ENCODE peak calls at places on chromosomes 3 and 15, in eight cellular contexts. B, V, L, R, P, J, U and D are unnamed samples.

GRCh38 chr3:149618151-149619123 is 39.4 kb downstream of the WWTR1 start:
- DNase-seq in B (no peak), V (no peak), L (no peak), R (peak), P (no peak), J (no peak), U (no peak), D (no peak)

GRCh38 chr3:101077361-101078011 is 84.3 kb upstream of the ABI3BP start:
- DNase-seq in B (no peak), V (no peak), L (no peak), R (no peak), P (no peak), J (no peak), U (no peak), D (no peak)

GRCh38 chr15:72118400-72118978 is at the start of gene SENP8:
- DNase-seq in B (peak), V (peak), L (no peak), R (no peak), P (no peak), J (peak), U (no peak), D (no peak)

GRCh38 chr3:179063945-179064560 is 7.6 kb downstream of the ZMAT3 start:
- DNase-seq in B (no peak), V (no peak), L (no peak), R (no peak), P (no peak), J (no peak), U (no peak), D (no peak)

GRCh38 chr3:185527364-185527763 is 25.0 kb downstream of the LIPH start:
- DNase-seq in B (no peak), V (no peak), L (peak), R (no peak), P (peak), J (no peak), U (no peak), D (no peak)

GRCh38 chr3:70753572-70753971 is 441.1 kb upstream of the MDFIC2 start:
- DNase-seq in B (no peak), V (no peak), L (no peak), R (peak), P (no peak), J (no peak), U (no peak), D (no peak)

GRCh38 chr3:188489639-188490405 is 335.9 kb downstream of the LPP start:
- DNase-seq in B (no peak), V (no peak), L (no peak), R (no peak), P (no peak), J (no peak), U (no peak), D (no peak)

GRCh38 chr3:159265705-159266104 is 463.9 kb downstream of the MFSD1 start:
- DNase-seq in B (no peak), V (no peak), L (no peak), R (no peak), P (no peak), J (peak), U (no peak), D (no peak)

GRCh38 chr15:59609730-59610712 is 1.6 kb upstream of the GCNT3 start:
- DNase-seq in B (no peak), V (no peak), L (no peak), R (no peak), P (no peak), J (no peak), U (no peak), D (no peak)

GRCh38 chr15:68365140-68365745 is 66.7 kb downstream of the ITGA11 start:
- DNase-seq in B (no peak), V (no peak), L (no peak), R (peak), P (no peak), J (no peak), U (no peak), D (no peak)

GRCh38 chr3:156751461-156752025 is 74.6 kb upstream of the LEKR1 start:
- DNase-seq in B (peak), V (no peak), L (no peak), R (peak), P (no peak), J (peak), U (no peak), D (no peak)

GRCh38 chr3:188041193-188041592 is 112.8 kb upstream of the LPP start:
- DNase-seq in B (no peak), V (no peak), L (no peak), R (no peak), P (no peak), J (no peak), U (no peak), D (no peak)

GRCh38 chr3:47011371-47011770 is 31.9 kb downstream of the NBEAL2 start:
- DNase-seq in B (no peak), V (no peak), L (no peak), R (no peak), P (no peak), J (no peak), U (no peak), D (peak)

GRCh38 chr15:38536201-38536676 is 28.4 kb downstream of the RASGRP1 start:
- DNase-seq in B (no peak), V (no peak), L (peak), R (no peak), P (no peak), J (no peak), U (no peak), D (no peak)

GRCh38 chr3:46574881-46575576 is 8.9 kb upstream of the LRRC2 start:
- DNase-seq in B (no peak), V (no peak), L (no peak), R (no peak), P (no peak), J (no peak), U (no peak), D (no peak)

GRCh38 chr3:120402257-120402656 is 48.5 kb downstream of the FSTL1 start:
- DNase-seq in B (no peak), V (no peak), L (no peak), R (no peak), P (no peak), J (no peak), U (no peak), D (no peak)

GRCh38 chr15:64209680-64210334 is 47.0 kb upstream of the PPIB start:
- DNase-seq in B (no peak), V (peak), L (no peak), R (no peak), P (peak), J (peak), U (peak), D (no peak)

GRCh38 chr3:61250784-61251173 is 473 bp downstream of the FHIT start:
- DNase-seq in B (no peak), V (peak), L (no peak), R (peak), P (peak), J (peak), U (peak), D (no peak)

GRCh38 chr3:66398228-66399025 is 102.4 kb downstream of the LRIG1 start:
- DNase-seq in B (no peak), V (no peak), L (no peak), R (no peak), P (no peak), J (no peak), U (no peak), D (peak)

GRCh38 chr15:42140383-42141070 is 15.9 kb downstream of the PLA2G4F start:
- DNase-seq in B (peak), V (no peak), L (no peak), R (no peak), P (no peak), J (no peak), U (no peak), D (peak)

GRCh38 chr3:155497930-155498647 is 204.6 kb upstream of the STRIT1 start:
- DNase-seq in B (no peak), V (no peak), L (no peak), R (no peak), P (peak), J (no peak), U (no peak), D (no peak)

GRCh38 chr3:13248640-13249039 is 171.5 kb downstream of the NUP210 start:
- DNase-seq in B (no peak), V (no peak), L (no peak), R (no peak), P (no peak), J (no peak), U (no peak), D (no peak)

GRCh38 chr3:127817331-127817821 is 4.9 kb downstream of the MGLL start:
- DNase-seq in B (no peak), V (no peak), L (no peak), R (no peak), P (peak), J (no peak), U (no peak), D (no peak)

GRCh38 chr15:48802867-48803266 is 8.0 kb downstream of the CEP152 start:
- DNase-seq in B (no peak), V (no peak), L (no peak), R (no peak), P (no peak), J (no peak), U (no peak), D (no peak)

GRCh38 chr15:33008284-33009011 is 186.1 kb downstream of the FMN1 start:
- DNase-seq in B (no peak), V (no peak), L (no peak), R (no peak), P (no peak), J (no peak), U (no peak), D (no peak)

GRCh38 chr15:93317772-93318171 is 228.8 kb upstream of the RGMA start:
- DNase-seq in B (no peak), V (no peak), L (no peak), R (no peak), P (no peak), J (no peak), U (no peak), D (no peak)

GRCh38 chr3:54819926-54820325 is 107.9 kb downstream of the LRTM1 start:
- DNase-seq in B (no peak), V (no peak), L (no peak), R (no peak), P (no peak), J (no peak), U (no peak), D (no peak)

GRCh38 chr15:52100807-52101206 is 11.8 kb downstream of the BCL2L10 start:
- DNase-seq in B (no peak), V (no peak), L (peak), R (no peak), P (peak), J (no peak), U (peak), D (peak)

GRCh38 chr3:172202797-172203196 is 163.4 kb downstream of the FNDC3B start:
- DNase-seq in B (no peak), V (no peak), L (no peak), R (no peak), P (no peak), J (no peak), U (no peak), D (no peak)

GRCh38 chr3:143901105-143901504 is 52.8 kb upstream of the SLC9A9 start:
- DNase-seq in B (no peak), V (no peak), L (no peak), R (no peak), P (no peak), J (no peak), U (no peak), D (no peak)

GRCh38 chr3:99794485-99794884 is 23.2 kb upstream of the CMSS1 start:
- DNase-seq in B (peak), V (no peak), L (no peak), R (no peak), P (no peak), J (no peak), U (no peak), D (no peak)

GRCh38 chr15:67618312-67618711 is 75.8 kb downstream of the MAP2K5 start:
- DNase-seq in B (no peak), V (no peak), L (no peak), R (no peak), P (no peak), J (peak), U (no peak), D (no peak)

GRCh38 chr15:99307735-99308134 is 56.5 kb downstream of the LRRC28 start:
- DNase-seq in B (no peak), V (no peak), L (no peak), R (no peak), P (no peak), J (no peak), U (no peak), D (no peak)

GRCh38 chr3:81874738-81875137 is 113.3 kb upstream of the GBE1 start:
- DNase-seq in B (no peak), V (no peak), L (no peak), R (no peak), P (no peak), J (no peak), U (no peak), D (no peak)

DNA sequence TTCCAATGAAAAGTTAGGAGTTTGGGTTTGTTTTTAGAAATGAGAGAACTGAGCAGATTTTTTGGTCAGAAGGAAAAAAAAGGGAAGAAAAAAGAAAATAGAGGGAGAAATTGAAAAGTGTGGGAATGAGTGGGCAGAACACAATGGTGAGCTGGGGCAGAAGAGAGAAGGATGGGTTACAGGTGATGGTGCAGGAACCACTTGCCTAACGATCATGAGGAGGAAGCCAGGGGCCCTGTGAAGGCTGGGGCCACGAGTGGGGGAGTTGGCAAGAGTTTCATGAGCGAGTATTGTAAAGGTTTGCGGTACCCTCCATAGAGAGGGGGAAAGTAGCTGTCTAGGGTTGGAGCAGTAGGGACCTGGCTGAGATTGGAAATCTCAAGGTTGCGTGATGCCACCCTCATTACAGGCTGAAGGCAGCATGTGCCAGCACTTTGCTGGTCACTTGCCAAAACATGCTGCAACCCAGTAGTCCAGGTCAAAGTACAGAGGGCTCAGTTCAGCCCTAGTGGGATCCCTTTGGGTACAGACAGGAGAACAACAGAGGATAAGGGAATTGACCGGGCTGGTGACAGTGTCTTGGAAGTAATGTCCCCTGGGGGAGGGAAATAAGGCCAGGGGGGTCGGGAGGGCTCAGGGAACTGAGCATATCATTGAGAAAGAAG is 6.6 kb downstream of the IVD start:
- DNase-seq in B (no peak), V (no peak), L (peak), R (no peak), P (no peak), J (no peak), U (no peak), D (peak)
- TF ChIP-seq POLR2AphosphoS5 in B (no peak), V (no peak), L (no peak), R (no peak), P (no peak), J (no peak), U (no peak), D (no peak)

GRCh38 chr15:70266412-70267089 is 168.8 kb upstream of the TLE3 start:
- DNase-seq in B (peak), V (no peak), L (peak), R (peak), P (no peak), J (no peak), U (peak), D (peak)
- TF ChIP-seq POLR2AphosphoS5 in B (peak), V (no peak), L (no peak), R (no peak), P (no peak), J (no peak), U (peak), D (peak)

GRCh38 chr15:74621936-74622335 is 6.3 kb downstream of the CLK3 start:
- DNase-seq in B (peak), V (peak), L (no peak), R (no peak), P (no peak), J (peak), U (no peak), D (peak)

GRCh38 chr15:74619916-74620635 is 4.4 kb downstream of the CLK3 start:
- DNase-seq in B (peak), V (no peak), L (no peak), R (no peak), P (no peak), J (no peak), U (no peak), D (peak)

GRCh38 chr15:74622758-74623157 is 7.1 kb downstream of the CLK3 start:
- DNase-seq in B (no peak), V (no peak), L (no peak), R (no peak), P (no peak), J (no peak), U (no peak), D (peak)

GRCh38 chr15:74621546-74621920 is 5.9 kb downstream of the CLK3 start:
- DNase-seq in B (peak), V (no peak), L (no peak), R (no peak), P (no peak), J (no peak), U (no peak), D (peak)

DNA sequence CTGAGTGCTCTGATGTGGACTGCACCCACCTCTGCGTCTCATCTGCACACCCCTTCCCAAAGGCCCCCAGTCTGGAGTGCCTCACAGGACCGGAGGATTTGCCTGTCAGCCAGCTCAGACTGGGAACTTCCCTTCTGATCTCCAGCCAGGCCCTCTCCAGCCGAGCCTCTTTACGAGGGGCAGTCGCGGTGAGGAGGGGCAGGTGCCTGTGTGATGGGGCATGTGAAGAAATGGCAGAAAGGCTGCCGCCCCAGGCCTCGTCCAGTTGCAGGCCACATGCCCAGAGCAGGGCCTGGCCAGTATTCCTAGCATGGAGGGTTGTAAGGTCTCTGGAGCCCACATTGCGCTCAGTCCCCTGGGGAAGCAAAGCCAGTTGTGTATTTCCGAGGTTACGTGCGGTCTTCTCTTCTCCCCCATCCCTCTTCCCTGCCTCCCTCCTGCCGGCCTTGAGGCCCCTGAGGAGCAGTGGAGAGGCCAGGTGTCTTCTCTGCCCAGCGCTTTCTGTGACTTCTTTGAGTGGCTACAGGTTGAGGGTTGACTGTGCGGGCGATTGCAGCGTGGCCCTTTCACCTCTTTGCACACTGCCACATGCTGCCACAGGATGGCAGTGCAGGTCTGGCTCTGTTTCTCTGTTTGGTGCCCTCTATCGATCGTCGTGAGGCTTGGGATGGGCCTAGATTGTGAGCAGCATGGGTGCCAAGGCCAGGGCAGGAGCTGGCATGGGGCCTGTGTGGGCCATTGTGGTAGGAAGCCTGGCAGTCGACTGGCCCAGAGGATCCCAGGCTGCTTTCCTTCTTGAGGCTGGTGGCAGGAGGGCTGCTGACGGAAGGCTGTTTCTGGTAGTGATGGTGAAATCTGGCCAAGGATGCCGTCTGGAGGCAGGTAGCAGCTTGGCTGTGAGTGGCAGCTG is 5.3 kb downstream of the CLK3 start:
- DNase-seq in B (peak), V (peak), L (peak), R (peak), P (peak), J (peak), U (peak), D (peak)
- TF ChIP-seq POLR2AphosphoS5 in B (no peak), V (no peak), L (peak), R (peak), P (no peak), J (no peak), U (no peak), D (peak)

GRCh38 chr3:51389423-51390183 is 1.5 kb upstream of the RBM15B start:
- DNase-seq in B (peak), V (peak), L (peak), R (no peak), P (no peak), J (peak), U (peak), D (peak)
- TF ChIP-seq POLR2AphosphoS5 in B (no peak), V (no peak), L (no peak), R (no peak), P (peak), J (no peak), U (no peak), D (peak)